ENCODE peak calls at places on chromosomes 7 and 10, in six cellular contexts. B, Z, A, W, F and T are unnamed samples.

GRCh38 chr10:49592726-49593563 is 17.2 kb upstream of the SLC18A3 start:
- DNase-seq in A (peak), W (peak), Z (peak), F (peak), B (no peak), T (no peak)

GRCh38 chr10:97920865-97921264 is 71.2 kb downstream of the GOLGA7B start:
- DNase-seq in Z (no peak), F (no peak), B (no peak), A (no peak), W (no peak), T (no peak)

GRCh38 chr7:142866361-142867096 is 11.7 kb downstream of the EPHB6 start:
- DNase-seq in B (no peak), W (peak), A (no peak), F (peak), Z (no peak), T (no peak)

GRCh38 chr7:132836746-132837145 is 245.1 kb downstream of the CHCHD3 start:
- DNase-seq in F (no peak), A (no peak), Z (no peak), W (no peak), B (no peak), T (no peak)

GRCh38 chr10:112955736-112956421 is 5.8 kb downstream of the TCF7L2 start:
- DNase-seq in Z (no peak), F (no peak), A (no peak), B (no peak), W (no peak), T (no peak)

GRCh38 chr10:79400567-79401004 is 44.8 kb downstream of the ZCCHC24 start:
- DNase-seq in W (peak), F (peak), A (no peak), B (no peak), Z (peak), T (peak)

GRCh38 chr10:43112608-43112961 is 25.7 kb upstream of the CSGALNACT2 start:
- DNase-seq in A (no peak), Z (no peak), F (no peak), B (no peak), W (no peak), T (no peak)

GRCh38 chr7:102284891-102285540 is 1.7 kb upstream of the SH2B2 start:
- DNase-seq in F (no peak), A (no peak), W (no peak), B (no peak), Z (no peak), T (no peak)

GRCh38 chr10:118914626-118915025 is 114.9 kb upstream of the NANOS1 start:
- DNase-seq in B (no peak), A (no peak), F (no peak), W (no peak), Z (no peak), T (no peak)

GRCh38 chr7:94418851-94419250 is 24.2 kb downstream of the COL1A2 start:
- DNase-seq in A (no peak), F (no peak), W (no peak), Z (no peak), B (no peak), T (no peak)

GRCh38 chr7:159070422-159071148 is 74.1 kb downstream of the VIPR2 start:
- DNase-seq in A (no peak), Z (no peak), B (no peak), W (no peak), F (peak), T (no peak)